ENCODE peak calls at places on chromosomes 13 and 19, in nine cellular contexts. One of them, this sample, is unnamed.

GRCh38 chr19:49014123-49014869 is 2.6 kb downstream of the LHB start:
- DNase-seq in stomach: no peak
- DNase-seq in cardiac fibroblast: peak
- DNase-seq in ascending aorta: no peak
- DNase-seq in thoracic aorta: no peak
- DNase-seq in HFF-Myc: no peak
- DNase-seq in gastrocnemius medialis: no peak
- DNase-seq in GM06990: no peak
- DNase-seq in left ventricle myocardium inferior: no peak
- DNase-seq in this sample: no peak

GRCh38 chr13:20814224-20814910 is 40.6 kb upstream of the EEF1AKMT1 start:
- DNase-seq in stomach: peak
- DNase-seq in cardiac fibroblast: peak
- DNase-seq in ascending aorta: peak
- DNase-seq in thoracic aorta: peak
- DNase-seq in HFF-Myc: peak
- DNase-seq in gastrocnemius medialis: peak
- DNase-seq in GM06990: no peak
- DNase-seq in left ventricle myocardium inferior: peak
- DNase-seq in this sample: peak

GRCh38 chr19:54271106-54271505 is 9.8 kb downstream of the LILRB2 start:
- DNase-seq in stomach: no peak
- DNase-seq in cardiac fibroblast: no peak
- DNase-seq in ascending aorta: peak
- DNase-seq in thoracic aorta: no peak
- DNase-seq in HFF-Myc: no peak
- DNase-seq in gastrocnemius medialis: no peak
- DNase-seq in GM06990: no peak
- DNase-seq in left ventricle myocardium inferior: no peak
- DNase-seq in this sample: no peak

GRCh38 chr19:29665826-29666633 is 769 bp downstream of the PLEKHF1 start:
- DNase-seq in stomach: peak
- DNase-seq in cardiac fibroblast: peak
- DNase-seq in ascending aorta: peak
- DNase-seq in thoracic aorta: no peak
- DNase-seq in HFF-Myc: no peak
- DNase-seq in gastrocnemius medialis: peak
- DNase-seq in GM06990: no peak
- DNase-seq in left ventricle myocardium inferior: peak
- DNase-seq in this sample: peak

GRCh38 chr19:36449059-36449670 is 30.7 kb upstream of the ZFP82 start:
- DNase-seq in stomach: no peak
- DNase-seq in cardiac fibroblast: peak
- DNase-seq in ascending aorta: no peak
- DNase-seq in thoracic aorta: no peak
- DNase-seq in HFF-Myc: no peak
- DNase-seq in gastrocnemius medialis: no peak
- DNase-seq in GM06990: no peak
- DNase-seq in left ventricle myocardium inferior: no peak
- DNase-seq in this sample: no peak

GRCh38 chr19:10271543-10272086 is 695 bp downstream of the ICAM1 start:
- DNase-seq in stomach: no peak
- DNase-seq in cardiac fibroblast: peak
- DNase-seq in ascending aorta: no peak
- DNase-seq in thoracic aorta: no peak
- DNase-seq in HFF-Myc: no peak
- DNase-seq in gastrocnemius medialis: no peak
- DNase-seq in GM06990: peak
- DNase-seq in left ventricle myocardium inferior: no peak
- DNase-seq in this sample: no peak

GRCh38 chr13:113657851-113658741 is at the start of gene ATP4B:
- DNase-seq in stomach: peak
- DNase-seq in cardiac fibroblast: no peak
- DNase-seq in ascending aorta: peak
- DNase-seq in thoracic aorta: no peak
- DNase-seq in HFF-Myc: no peak
- DNase-seq in gastrocnemius medialis: no peak
- DNase-seq in GM06990: no peak
- DNase-seq in left ventricle myocardium inferior: peak
- DNase-seq in this sample: no peak

GRCh38 chr13:102798653-102799543 is at the start of the genes BIVM and POGLUT2:
- DNase-seq in stomach: peak
- DNase-seq in cardiac fibroblast: peak
- DNase-seq in ascending aorta: peak
- DNase-seq in thoracic aorta: peak
- DNase-seq in HFF-Myc: peak
- DNase-seq in gastrocnemius medialis: peak
- DNase-seq in GM06990: peak
- DNase-seq in left ventricle myocardium inferior: peak
- DNase-seq in this sample: peak

DNA sequence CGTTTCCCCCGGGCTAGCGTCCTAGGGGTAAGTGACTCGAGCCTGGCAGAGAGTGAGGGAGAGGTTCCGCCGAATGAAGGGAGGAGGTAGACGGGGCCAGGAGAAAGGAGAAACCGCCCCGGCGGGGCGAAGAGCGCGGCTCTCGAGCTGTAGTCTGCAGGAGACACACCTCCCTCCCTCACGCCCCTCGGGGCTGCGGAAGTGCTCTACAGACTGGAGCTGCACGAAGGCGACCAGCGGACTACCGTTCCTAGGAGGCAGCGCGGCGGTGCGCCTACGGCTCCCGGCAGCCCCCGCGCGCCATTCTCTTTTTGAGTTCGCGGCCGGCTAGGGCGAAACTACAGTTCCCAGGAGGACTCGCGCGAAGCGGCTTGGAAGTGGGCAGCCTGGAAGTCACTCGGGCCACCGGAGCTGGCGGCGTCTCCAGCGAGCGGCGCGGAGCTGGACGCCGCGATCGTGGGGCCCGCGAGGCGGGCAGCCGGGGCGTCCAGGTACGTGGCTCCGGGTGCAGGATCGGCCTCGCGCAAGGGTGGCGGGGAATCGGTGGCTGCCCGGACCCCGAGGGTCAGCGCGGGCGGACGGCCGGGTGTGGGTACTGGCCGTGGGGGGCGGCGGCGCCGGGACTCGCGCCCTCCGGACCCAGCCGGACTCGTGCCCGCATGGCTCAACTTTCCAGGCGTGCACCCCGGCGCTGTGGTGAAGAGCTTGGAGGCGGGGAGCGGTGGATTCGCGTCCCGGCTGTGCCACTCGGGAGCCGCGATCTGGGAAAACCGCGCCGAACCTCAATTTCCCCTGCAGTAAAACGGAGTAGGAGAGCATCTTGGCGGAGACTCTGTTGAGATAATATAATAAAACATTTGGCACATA is at the start of gene SIPA1L3:
- DNase-seq in stomach: peak
- DNase-seq in cardiac fibroblast: peak
- DNase-seq in ascending aorta: peak
- DNase-seq in thoracic aorta: peak
- DNase-seq in HFF-Myc: peak
- DNase-seq in gastrocnemius medialis: peak
- DNase-seq in GM06990: peak
- DNase-seq in left ventricle myocardium inferior: peak
- DNase-seq in this sample: peak
- TF ChIP-seq CTCF in stomach: peak
- TF ChIP-seq CTCF in cardiac fibroblast: no peak
- TF ChIP-seq CTCF in ascending aorta: no peak
- TF ChIP-seq CTCF in thoracic aorta: no peak
- TF ChIP-seq CTCF in HFF-Myc: no peak
- TF ChIP-seq CTCF in gastrocnemius medialis: no peak
- TF ChIP-seq CTCF in GM06990: no peak
- TF ChIP-seq CTCF in left ventricle myocardium inferior: peak
- TF ChIP-seq CTCF in this sample: no peak

GRCh38 chr13:33280550-33280905 is 5.0 kb downstream of the STARD13 start:
- DNase-seq in stomach: no peak
- DNase-seq in cardiac fibroblast: no peak
- DNase-seq in ascending aorta: no peak
- DNase-seq in thoracic aorta: no peak
- DNase-seq in HFF-Myc: no peak
- DNase-seq in gastrocnemius medialis: no peak
- DNase-seq in GM06990: no peak
- DNase-seq in left ventricle myocardium inferior: no peak
- DNase-seq in this sample: no peak

GRCh38 chr13:33284016-33284415 is 1.5 kb downstream of the STARD13 start:
- DNase-seq in stomach: no peak
- DNase-seq in cardiac fibroblast: peak
- DNase-seq in ascending aorta: no peak
- DNase-seq in thoracic aorta: no peak
- DNase-seq in HFF-Myc: no peak
- DNase-seq in gastrocnemius medialis: no peak
- DNase-seq in GM06990: no peak
- DNase-seq in left ventricle myocardium inferior: no peak
- DNase-seq in this sample: no peak

GRCh38 chr13:33280923-33281322 is 4.6 kb downstream of the STARD13 start:
- DNase-seq in stomach: no peak
- DNase-seq in cardiac fibroblast: peak
- DNase-seq in ascending aorta: no peak
- DNase-seq in thoracic aorta: no peak
- DNase-seq in HFF-Myc: no peak
- DNase-seq in gastrocnemius medialis: no peak
- DNase-seq in GM06990: no peak
- DNase-seq in left ventricle myocardium inferior: no peak
- DNase-seq in this sample: no peak

GRCh38 chr13:33283195-33283910 is 2.2 kb downstream of the STARD13 start:
- DNase-seq in stomach: no peak
- DNase-seq in cardiac fibroblast: peak
- DNase-seq in ascending aorta: no peak
- DNase-seq in thoracic aorta: no peak
- DNase-seq in HFF-Myc: no peak
- DNase-seq in gastrocnemius medialis: no peak
- DNase-seq in GM06990: no peak
- DNase-seq in left ventricle myocardium inferior: no peak
- DNase-seq in this sample: no peak

DNA sequence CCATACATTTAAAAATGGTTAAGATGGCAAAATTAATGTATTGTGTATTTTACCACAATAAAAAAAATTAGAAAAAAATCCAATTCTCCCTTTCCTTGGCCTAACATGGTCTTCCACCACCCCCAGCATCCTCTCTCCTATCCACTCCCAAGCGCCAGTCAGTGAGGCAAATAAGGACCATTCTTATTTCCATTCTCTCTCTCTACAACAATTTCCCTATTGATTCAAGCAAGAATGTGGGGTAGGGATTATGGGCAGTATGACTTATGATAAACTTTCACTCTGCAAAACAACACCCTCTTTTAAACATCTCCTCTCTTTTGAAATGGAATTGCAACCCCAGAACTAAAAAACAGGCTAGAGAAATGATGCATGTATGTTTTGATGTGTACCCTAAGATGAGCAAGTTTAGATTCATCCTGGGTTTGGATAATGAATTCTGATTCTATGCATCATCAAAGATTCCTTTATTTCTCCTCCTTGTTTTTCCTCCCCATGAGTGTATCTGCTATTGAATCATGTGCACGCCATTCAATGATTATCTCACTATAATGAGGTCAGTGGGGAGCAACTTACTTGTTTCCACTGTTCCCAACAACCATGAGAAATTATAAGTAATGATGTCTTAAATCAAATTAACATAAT is 3.5 kb downstream of the STARD13 start:
- DNase-seq in stomach: no peak
- DNase-seq in cardiac fibroblast: peak
- DNase-seq in ascending aorta: no peak
- DNase-seq in thoracic aorta: no peak
- DNase-seq in HFF-Myc: no peak
- DNase-seq in gastrocnemius medialis: no peak
- DNase-seq in GM06990: no peak
- DNase-seq in left ventricle myocardium inferior: no peak
- DNase-seq in this sample: no peak
- H3K4me3 ChIP-seq in stomach: no peak
- H3K4me3 ChIP-seq in cardiac fibroblast: peak
- H3K4me3 ChIP-seq in ascending aorta: no peak
- H3K4me3 ChIP-seq in thoracic aorta: no peak
- H3K4me3 ChIP-seq in HFF-Myc: no peak
- H3K4me3 ChIP-seq in gastrocnemius medialis: no peak
- H3K4me3 ChIP-seq in GM06990: no peak
- H3K4me3 ChIP-seq in left ventricle myocardium inferior: peak
- H3K4me3 ChIP-seq in this sample: peak

GRCh38 chr19:35166100-35167063 is 11.8 kb downstream of the FXYD5 start:
- DNase-seq in stomach: no peak
- DNase-seq in cardiac fibroblast: no peak
- DNase-seq in ascending aorta: no peak
- DNase-seq in thoracic aorta: no peak
- DNase-seq in HFF-Myc: no peak
- DNase-seq in gastrocnemius medialis: no peak
- DNase-seq in GM06990: no peak
- DNase-seq in left ventricle myocardium inferior: no peak
- DNase-seq in this sample: no peak

GRCh38 chr19:35169226-35169995 is 14.9 kb downstream of the FXYD5 start:
- DNase-seq in stomach: no peak
- DNase-seq in cardiac fibroblast: no peak
- DNase-seq in ascending aorta: no peak
- DNase-seq in thoracic aorta: no peak
- DNase-seq in HFF-Myc: no peak
- DNase-seq in gastrocnemius medialis: no peak
- DNase-seq in GM06990: no peak
- DNase-seq in left ventricle myocardium inferior: no peak
- DNase-seq in this sample: no peak

GRCh38 chr19:35167251-35168119 is 12.9 kb downstream of the FXYD5 start:
- DNase-seq in stomach: no peak
- DNase-seq in cardiac fibroblast: no peak
- DNase-seq in ascending aorta: no peak
- DNase-seq in thoracic aorta: no peak
- DNase-seq in HFF-Myc: no peak
- DNase-seq in gastrocnemius medialis: no peak
- DNase-seq in GM06990: no peak
- DNase-seq in left ventricle myocardium inferior: no peak
- DNase-seq in this sample: no peak

GRCh38 chr19:35170359-35171061 is 16.0 kb downstream of the FXYD5 start:
- DNase-seq in stomach: no peak
- DNase-seq in cardiac fibroblast: no peak
- DNase-seq in ascending aorta: no peak
- DNase-seq in thoracic aorta: no peak
- DNase-seq in HFF-Myc: no peak
- DNase-seq in gastrocnemius medialis: no peak
- DNase-seq in GM06990: no peak
- DNase-seq in left ventricle myocardium inferior: no peak
- DNase-seq in this sample: no peak

DNA sequence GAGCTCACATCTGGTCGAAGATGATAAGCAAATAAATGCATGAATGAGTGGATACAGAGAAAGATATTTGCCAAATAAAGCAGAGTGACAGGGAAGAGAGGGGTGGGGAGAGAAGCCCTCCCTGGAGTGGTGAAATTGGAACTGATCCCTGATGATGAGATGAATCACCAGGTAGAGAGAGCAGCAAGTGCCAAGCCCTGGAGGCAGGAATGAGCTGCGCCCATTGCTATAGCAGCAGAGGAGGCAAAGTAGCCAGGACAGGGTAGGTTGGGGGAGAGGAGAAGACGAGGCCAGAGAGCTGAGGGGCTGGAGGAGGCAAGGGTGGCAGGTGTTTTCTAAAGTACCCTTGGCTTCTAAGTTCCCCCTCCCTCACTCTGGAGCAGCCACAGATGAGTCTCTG is 13.7 kb downstream of the FXYD5 start:
- DNase-seq in stomach: no peak
- DNase-seq in cardiac fibroblast: no peak
- DNase-seq in ascending aorta: no peak
- DNase-seq in thoracic aorta: no peak
- DNase-seq in HFF-Myc: no peak
- DNase-seq in gastrocnemius medialis: no peak
- DNase-seq in GM06990: no peak
- DNase-seq in left ventricle myocardium inferior: no peak
- DNase-seq in this sample: no peak
- TF ChIP-seq CTCF in stomach: no peak
- TF ChIP-seq CTCF in cardiac fibroblast: no peak
- TF ChIP-seq CTCF in ascending aorta: no peak
- TF ChIP-seq CTCF in thoracic aorta: no peak
- TF ChIP-seq CTCF in HFF-Myc: no peak
- TF ChIP-seq CTCF in gastrocnemius medialis: no peak
- TF ChIP-seq CTCF in GM06990: no peak
- TF ChIP-seq CTCF in left ventricle myocardium inferior: no peak
- TF ChIP-seq CTCF in this sample: no peak

DNA sequence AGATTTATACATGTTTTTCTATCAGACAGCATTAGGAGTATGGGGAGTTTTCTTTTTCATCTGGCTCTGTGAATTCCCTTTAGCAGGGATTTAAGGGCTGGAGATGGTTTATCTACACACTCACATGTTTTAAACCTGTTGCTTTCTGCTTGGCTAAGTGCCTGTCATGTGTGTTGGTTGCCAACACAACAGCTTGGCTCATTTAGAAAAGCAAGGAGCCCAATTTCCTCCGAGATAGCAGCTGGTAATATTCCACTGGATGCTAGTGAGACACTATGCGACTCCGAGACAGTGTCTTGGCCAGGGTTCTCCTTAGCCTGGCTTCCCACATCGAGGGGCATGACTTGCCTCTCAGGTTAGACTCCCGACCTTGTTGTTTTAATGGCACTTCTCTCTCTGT is 83.3 kb downstream of the KLF5 start:
- DNase-seq in stomach: peak
- DNase-seq in cardiac fibroblast: no peak
- DNase-seq in ascending aorta: no peak
- DNase-seq in thoracic aorta: no peak
- DNase-seq in HFF-Myc: no peak
- DNase-seq in gastrocnemius medialis: no peak
- DNase-seq in GM06990: no peak
- DNase-seq in left ventricle myocardium inferior: no peak
- DNase-seq in this sample: no peak
- H3K4me3 ChIP-seq in stomach: no peak
- H3K4me3 ChIP-seq in cardiac fibroblast: no peak
- H3K4me3 ChIP-seq in ascending aorta: no peak
- H3K4me3 ChIP-seq in thoracic aorta: peak
- H3K4me3 ChIP-seq in HFF-Myc: no peak
- H3K4me3 ChIP-seq in gastrocnemius medialis: no peak
- H3K4me3 ChIP-seq in GM06990: no peak
- H3K4me3 ChIP-seq in left ventricle myocardium inferior: no peak
- H3K4me3 ChIP-seq in this sample: no peak

This sample was measured in fibroblast of villous mesenchyme.